ENCODE peak calls at places on chromosomes 1 and 21, in eight cellular contexts. C, K, O, H, Y, V, F and J are unnamed samples.

GRCh38 chr1:58628987-58629598 is 52.0 kb upstream of the TACSTD2 start:
- DNase-seq in C (no peak), K (peak; percentile 59), O (peak; percentile 81), H (no peak), Y (peak; percentile 19), V (no peak), F (no peak), J (no peak)

GRCh38 chr1:206685749-206686485 is 1.2 kb downstream of the MAPKAPK2 start:
- DNase-seq in C (peak; percentile 78), K (peak; percentile 80), O (peak; percentile 72), H (peak; percentile 75), Y (peak; percentile 83), V (no peak), F (peak; percentile 24), J (peak; percentile 81)

GRCh38 chr1:241717975-241718374 is 65.9 kb downstream of the WDR64 start:
- DNase-seq in C (no peak), K (no peak), O (no peak), H (no peak), Y (peak; percentile 77), V (no peak), F (no peak), J (no peak)

GRCh38 chr1:201324306-201324705 is 41.0 kb downstream of the PKP1 start:
- DNase-seq in C (no peak), K (no peak), O (no peak), H (no peak), Y (no peak), V (no peak), F (no peak), J (no peak)

GRCh38 chr1:82143108-82143833 is 342.5 kb downstream of the ADGRL2 start:
- DNase-seq in C (no peak), K (no peak), O (no peak), H (no peak), Y (no peak), V (no peak), F (no peak), J (no peak)

GRCh38 chr1:209896346-209896745 is 41.7 kb upstream of the SYT14 start:
- DNase-seq in C (peak; percentile 54), K (peak; percentile 33), O (peak; percentile 73), H (no peak), Y (peak; percentile 89), V (no peak), F (no peak), J (peak; percentile 74)

GRCh38 chr1:214328770-214329455 is 48.0 kb downstream of the SMYD2 start:
- DNase-seq in C (peak; percentile 77), K (peak; percentile 81), O (peak; percentile 54), H (peak; percentile 92), Y (peak; percentile 96), V (peak; percentile 81), F (peak; percentile 54), J (peak; percentile 63)

GRCh38 chr1:89607156-89607555 is 25.8 kb upstream of the LRRC8C start:
- DNase-seq in C (no peak), K (no peak), O (no peak), H (no peak), Y (no peak), V (no peak), F (no peak), J (no peak)

GRCh38 chr1:91884459-91885290 is 1.3 kb downstream of the TGFBR3 start:
- DNase-seq in C (no peak), K (peak; percentile 24), O (no peak), H (peak; percentile 56), Y (peak; percentile 19), V (no peak), F (no peak), J (no peak)

GRCh38 chr1:82979593-82980230 is 1019.2 kb downstream of the TTLL7 start:
- DNase-seq in C (no peak), K (no peak), O (no peak), H (no peak), Y (no peak), V (peak; percentile 83), F (no peak), J (no peak)

DNA sequence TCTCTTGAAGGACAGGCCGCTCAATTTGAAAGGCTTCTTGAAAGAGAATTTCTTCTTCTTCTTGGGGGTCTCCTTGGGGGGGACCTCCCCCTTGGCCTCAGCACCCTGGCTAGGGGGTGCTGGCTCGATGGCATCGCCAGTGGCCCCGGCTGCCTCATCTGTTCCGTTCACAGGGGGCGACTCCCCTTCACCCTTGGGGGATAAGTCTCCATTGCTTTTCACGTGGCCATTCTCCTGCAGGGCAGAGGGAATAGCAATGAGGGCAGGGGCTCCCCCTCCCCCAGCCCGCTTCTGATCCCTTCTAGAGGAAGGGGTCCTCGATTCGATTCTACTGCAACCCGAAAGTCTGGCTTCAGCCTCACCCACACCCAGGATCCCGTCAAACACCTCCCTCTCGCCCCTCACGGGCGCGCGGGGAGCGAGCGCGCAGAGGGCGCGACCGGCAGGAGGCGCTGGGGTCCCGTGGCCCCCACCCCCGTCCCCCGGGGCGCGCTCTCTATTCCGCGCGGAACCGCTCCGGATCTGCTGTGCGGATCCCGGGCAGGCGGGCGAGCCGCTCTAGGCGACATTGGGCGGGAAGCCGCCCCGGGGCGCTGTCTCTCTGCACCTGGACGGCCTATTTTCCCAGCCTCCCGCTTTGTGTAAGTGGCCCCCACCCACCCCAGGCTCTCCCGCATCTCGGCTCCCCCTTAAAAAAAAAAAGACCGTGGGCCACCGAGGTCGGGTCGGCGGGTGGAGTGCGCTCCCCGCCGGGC is 992 bp downstream of the MARCKSL1 start:
- DNase-seq in C (no peak), K (peak; percentile 21), O (no peak), H (peak; percentile 55), Y (peak; percentile 46), V (peak; percentile 80), F (no peak), J (peak; percentile 36)
- H2AFZ ChIP-seq in C (no peak overlapping the region), K (peak overlapping the region; percentile 84), O (no peak overlapping the region), H (no peak overlapping the region), Y (no peak overlapping the region), V (no peak overlapping the region), F (no peak overlapping the region), J (no peak overlapping the region)

GRCh38 chr1:42690477-42691156 is 8.4 kb downstream of the YBX1 start:
- DNase-seq in C (peak; percentile 57), K (peak; percentile 14), O (no peak), H (no peak), Y (no peak), V (no peak), F (no peak), J (peak; percentile 12)
- H4K20me1 ChIP-seq in C (peaks cover 69% of the 10 kb centered on the region), K (peaks cover 90% of the 10 kb centered on the region), O (peaks cover 100% of the 10 kb centered on the region), H (peaks cover 99% of the 10 kb centered on the region), Y (peaks cover 100% of the 10 kb centered on the region), V (peaks cover 97% of the 10 kb centered on the region), F (peaks cover 96% of the 10 kb centered on the region), J (peaks cover 4% of the 10 kb centered on the region)

DNA sequence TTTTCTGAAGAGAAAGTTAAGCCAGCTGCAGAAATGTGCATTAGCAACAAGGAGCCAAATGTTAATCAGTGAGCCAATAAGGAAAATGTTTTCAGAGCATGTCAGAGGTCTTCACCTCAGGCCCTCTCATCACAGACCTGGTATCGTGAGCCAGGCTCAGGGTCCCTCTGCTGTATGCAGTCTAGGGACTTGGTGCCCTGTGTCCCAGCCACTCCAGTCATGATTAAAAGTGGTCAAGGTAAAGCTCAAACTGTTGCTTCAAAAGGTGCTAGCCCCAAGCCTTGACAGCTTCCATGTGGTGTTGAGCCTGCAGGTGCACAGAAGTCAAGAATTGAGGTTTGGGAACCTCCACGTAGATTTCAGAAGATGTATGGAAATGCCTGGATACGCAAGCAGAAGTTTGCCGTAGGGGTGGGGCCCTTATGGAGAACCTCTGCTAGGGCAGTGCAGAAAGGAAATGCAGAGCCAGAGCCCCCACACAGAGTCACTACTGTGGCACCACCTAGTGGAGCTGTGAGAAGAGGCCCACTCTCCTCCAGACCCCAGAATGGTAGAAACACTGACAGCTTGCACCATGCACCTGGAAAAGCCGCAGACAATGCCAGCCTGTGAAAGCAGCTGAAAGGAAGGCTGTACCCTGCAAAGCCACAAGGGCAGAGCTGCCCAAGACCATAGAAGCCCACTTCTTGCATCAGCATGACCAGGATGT is 1128.7 kb downstream of the AMY1C start:
- DNase-seq in C (no peak), K (no peak), O (no peak), H (peak; percentile 63), Y (no peak), V (peak; percentile 48), F (no peak), J (no peak)
- TF ChIP-seq CTCF in C (no peak), K (no peak), O (no peak), H (peak; percentile 59), Y (no peak), V (peak; percentile 54), F (no peak), J (no peak)

DNA sequence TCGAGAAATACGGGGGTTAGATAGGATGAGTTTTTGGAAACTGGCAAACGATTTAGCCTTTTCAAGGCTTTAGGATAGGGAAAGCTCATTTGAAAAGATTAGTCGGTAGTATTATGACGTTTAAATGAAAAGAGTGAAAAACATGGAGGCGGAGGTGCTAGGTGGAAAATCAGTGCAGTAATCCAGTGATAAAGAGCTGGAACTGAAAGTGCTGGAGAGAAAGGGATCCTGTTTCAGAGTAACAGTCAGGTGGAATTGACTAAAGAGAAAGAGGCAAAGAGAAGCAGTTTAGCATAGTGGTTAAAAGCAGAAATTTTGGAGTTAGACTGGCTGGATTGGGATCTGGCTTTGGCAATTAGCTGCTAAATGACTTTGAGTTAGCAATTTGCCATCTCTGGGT is 945 bp downstream of the WDR3 start:
- DNase-seq in C (peak; percentile 2), K (peak; percentile 9), O (no peak), H (peak; percentile 5), Y (no peak), V (no peak), F (no peak), J (peak; percentile 4)
- H2AFZ ChIP-seq in C (peak overlapping the region; percentile 99), K (no peak overlapping the region), O (peak overlapping the region; percentile 96), H (peak overlapping the region; percentile 76), Y (peak overlapping the region; percentile 77), V (peak overlapping the region; percentile 91), F (no peak overlapping the region), J (peak overlapping the region; percentile 81)

DNA sequence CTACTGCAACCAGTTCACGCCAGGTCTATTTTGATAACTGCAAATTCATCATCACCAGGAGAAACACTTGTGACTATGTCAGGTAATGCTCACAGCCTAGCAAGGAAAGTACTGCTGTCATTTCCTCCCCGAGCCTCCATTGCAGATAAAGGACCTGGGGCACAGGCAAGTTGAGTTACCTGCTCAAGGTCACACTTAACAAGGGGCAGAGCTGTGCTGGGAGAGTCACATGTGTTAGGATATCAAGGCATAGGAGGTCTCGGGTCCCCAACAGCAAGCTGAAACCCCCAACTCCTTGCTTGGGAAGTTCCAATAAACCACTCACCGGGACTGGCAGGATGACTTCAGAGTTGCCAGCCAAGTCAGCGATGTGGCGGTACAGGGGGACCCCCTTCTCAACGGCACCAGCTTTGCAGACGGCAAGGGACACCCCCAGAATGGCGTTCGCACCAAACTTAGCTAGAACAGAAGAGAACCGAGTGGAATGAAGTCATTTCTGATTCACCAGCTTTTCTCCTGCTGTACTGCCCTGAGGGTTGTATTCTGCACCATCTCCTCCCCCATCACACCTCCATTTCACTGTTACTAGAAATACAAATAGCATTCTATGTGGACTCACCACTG is 11.6 kb downstream of the ENO1 start:
- DNase-seq in C (no peak), K (no peak), O (no peak), H (no peak), Y (no peak), V (no peak), F (no peak), J (no peak)
- H4K20me1 ChIP-seq in C (peaks cover 31% of the 10 kb centered on the region), K (peaks cover 100% of the 10 kb centered on the region), O (peaks cover 95% of the 10 kb centered on the region), H (peaks cover 60% of the 10 kb centered on the region), Y (peaks cover 91% of the 10 kb centered on the region), V (peaks cover 24% of the 10 kb centered on the region), F (peaks cover 81% of the 10 kb centered on the region), J (no peaks in the 10 kb centered on the region)

DNA sequence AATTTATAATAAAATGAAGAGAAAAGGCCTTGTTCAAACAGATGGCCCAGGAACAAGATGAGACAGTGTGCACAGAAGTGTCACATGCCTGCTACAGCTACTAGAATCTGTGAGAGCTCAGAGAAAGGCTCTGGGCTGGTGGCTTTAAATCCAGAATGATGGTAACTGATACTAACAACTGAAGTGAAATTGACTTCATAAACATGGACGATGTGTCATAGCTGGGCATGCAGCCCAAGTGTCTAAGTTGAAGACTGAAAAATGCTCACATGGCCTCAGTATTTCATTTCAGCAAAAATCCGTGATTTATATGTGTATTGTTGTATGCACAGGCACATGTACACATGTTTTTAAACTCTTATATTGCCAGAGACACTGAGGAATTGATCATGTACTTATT is 208.3 kb upstream of the RUNX1 start:
- DNase-seq in C (peak; percentile 95), K (peak; percentile 96), O (peak; percentile 93), H (no peak), Y (peak; percentile 98), V (no peak), F (peak; percentile 68), J (peak; percentile 95)
- TF ChIP-seq CTCF in C (no peak), K (no peak), O (no peak), H (no peak), Y (no peak), V (no peak), F (no peak), J (no peak)